ENCODE peak calls at places on chromosomes 2 and 18, in ten cellular contexts. One of them, this sample, is unnamed.

GRCh38 chr18:13227910-13228309 is 9.3 kb downstream of the LDLRAD4 start:
- DNase-seq in colonic mucosa: peak; percentile 10
- DNase-seq in adipocyte: no peak
- DNase-seq in psoas muscle: no peak
- DNase-seq in heart left ventricle: no peak
- DNase-seq in GM23248: no peak
- DNase-seq in GM23338: no peak
- DNase-seq in naive thymus-derived CD4-positive, alpha-beta T cell: no peak
- DNase-seq in cardiac muscle cell: no peak
- DNase-seq in SK-N-SH: no peak
- DNase-seq in this sample: no peak

GRCh38 chr2:47274054-47274779 is 119.1 kb upstream of the STPG4 start:
- DNase-seq in heart left ventricle: no peak
- DNase-seq in psoas muscle: no peak
- DNase-seq in colonic mucosa: no peak
- DNase-seq in cardiac muscle cell: no peak
- DNase-seq in GM23248: peak; percentile 68
- DNase-seq in naive thymus-derived CD4-positive, alpha-beta T cell: no peak
- DNase-seq in GM23338: no peak
- DNase-seq in SK-N-SH: no peak
- DNase-seq in adipocyte: peak; percentile 60
- DNase-seq in this sample: peak; percentile 43

GRCh38 chr2:37869756-37870155 is 55.3 kb upstream of the RMDN2 start:
- DNase-seq in GM23248: peak; percentile 92
- DNase-seq in GM23338: no peak
- DNase-seq in heart left ventricle: no peak
- DNase-seq in SK-N-SH: no peak
- DNase-seq in colonic mucosa: no peak
- DNase-seq in naive thymus-derived CD4-positive, alpha-beta T cell: no peak
- DNase-seq in cardiac muscle cell: no peak
- DNase-seq in adipocyte: no peak
- DNase-seq in psoas muscle: no peak
- DNase-seq in this sample: no peak

GRCh38 chr2:39696838-39697237 is 31.1 kb downstream of the TMEM178A start:
- DNase-seq in SK-N-SH: peak; percentile 28
- DNase-seq in GM23338: no peak
- DNase-seq in colonic mucosa: no peak
- DNase-seq in heart left ventricle: no peak
- DNase-seq in adipocyte: peak; percentile 80
- DNase-seq in naive thymus-derived CD4-positive, alpha-beta T cell: no peak
- DNase-seq in psoas muscle: no peak
- DNase-seq in GM23248: peak; percentile 70
- DNase-seq in cardiac muscle cell: no peak
- DNase-seq in this sample: peak; percentile 74

GRCh38 chr2:154589514-154589913 is 109.0 kb upstream of the KCNJ3 start:
- DNase-seq in heart left ventricle: no peak
- DNase-seq in cardiac muscle cell: no peak
- DNase-seq in psoas muscle: no peak
- DNase-seq in SK-N-SH: no peak
- DNase-seq in naive thymus-derived CD4-positive, alpha-beta T cell: no peak
- DNase-seq in GM23338: peak; percentile 83
- DNase-seq in adipocyte: no peak
- DNase-seq in GM23248: no peak
- DNase-seq in colonic mucosa: no peak
- DNase-seq in this sample: no peak

GRCh38 chr2:127161176-127162136 is 54.5 kb upstream of the BIN1 start:
- DNase-seq in cardiac muscle cell: no peak
- DNase-seq in adipocyte: no peak
- DNase-seq in naive thymus-derived CD4-positive, alpha-beta T cell: no peak
- DNase-seq in colonic mucosa: no peak
- DNase-seq in SK-N-SH: no peak
- DNase-seq in GM23338: no peak
- DNase-seq in psoas muscle: no peak
- DNase-seq in GM23248: no peak
- DNase-seq in heart left ventricle: no peak
- DNase-seq in this sample: no peak

GRCh38 chr18:35618703-35619102 is 37.2 kb downstream of the GALNT1 start:
- DNase-seq in psoas muscle: no peak
- DNase-seq in cardiac muscle cell: peak; percentile 15
- DNase-seq in naive thymus-derived CD4-positive, alpha-beta T cell: no peak
- DNase-seq in GM23248: no peak
- DNase-seq in colonic mucosa: no peak
- DNase-seq in SK-N-SH: no peak
- DNase-seq in GM23338: peak; percentile 47
- DNase-seq in heart left ventricle: no peak
- DNase-seq in adipocyte: peak; percentile 5
- DNase-seq in this sample: no peak

GRCh38 chr2:16662440-16662839 is 3.2 kb downstream of the CYRIA start:
- DNase-seq in psoas muscle: peak; percentile 79
- DNase-seq in SK-N-SH: no peak
- DNase-seq in colonic mucosa: peak; percentile 35
- DNase-seq in GM23338: no peak
- DNase-seq in GM23248: no peak
- DNase-seq in cardiac muscle cell: no peak
- DNase-seq in heart left ventricle: peak; percentile 60
- DNase-seq in naive thymus-derived CD4-positive, alpha-beta T cell: no peak
- DNase-seq in adipocyte: no peak
- DNase-seq in this sample: peak; percentile 89

DNA sequence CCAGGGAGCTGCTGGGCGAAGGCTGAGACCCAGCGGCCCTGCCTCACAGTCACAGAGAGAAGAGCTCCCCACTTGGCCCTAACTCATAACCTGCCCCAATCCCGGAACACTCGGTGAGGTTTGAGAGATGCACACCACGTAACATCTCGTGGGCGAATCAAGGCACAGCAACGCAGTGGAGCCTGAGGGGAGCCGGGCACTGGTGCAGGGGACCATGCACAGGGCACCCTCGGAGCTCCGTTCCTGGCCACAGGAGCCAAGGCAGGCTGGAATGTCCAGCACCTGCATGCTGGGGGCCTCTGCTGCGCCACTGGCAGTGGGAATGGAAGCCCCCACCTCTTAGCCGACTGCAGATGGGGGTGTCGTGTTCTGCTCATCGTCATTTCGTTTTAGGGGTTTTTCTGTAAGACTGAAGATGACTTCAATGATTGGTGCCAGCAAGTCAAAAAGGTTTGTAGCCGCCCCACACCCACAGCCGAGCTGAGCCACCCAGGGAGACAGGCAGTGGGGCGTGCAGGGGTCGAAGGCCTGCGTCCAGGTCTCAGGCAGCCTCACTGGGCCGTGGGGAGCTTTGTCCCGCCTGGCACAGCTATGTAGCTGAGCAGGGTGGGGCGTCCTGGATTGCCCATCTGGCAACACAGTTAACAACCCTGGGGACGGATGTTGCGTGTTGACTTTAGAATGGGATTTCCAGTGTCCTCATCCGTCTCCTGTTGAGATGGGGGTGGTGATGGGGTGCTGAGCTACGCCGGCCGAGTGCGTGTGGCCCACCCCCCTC is 16.1 kb downstream of the DTYMK start:
- DNase-seq in GM23338: no peak
- DNase-seq in psoas muscle: no peak
- DNase-seq in naive thymus-derived CD4-positive, alpha-beta T cell: no peak
- DNase-seq in GM23248: no peak
- DNase-seq in heart left ventricle: no peak
- DNase-seq in adipocyte: no peak
- DNase-seq in SK-N-SH: no peak
- DNase-seq in cardiac muscle cell: no peak
- DNase-seq in colonic mucosa: no peak
- DNase-seq in this sample: no peak
- H3K36me3 ChIP-seq in GM23338: peaks cover 4% of the 10 kb centered on the region
- H3K36me3 ChIP-seq in psoas muscle: peaks cover 76% of the 10 kb centered on the region
- H3K36me3 ChIP-seq in naive thymus-derived CD4-positive, alpha-beta T cell: peaks cover 77% of the 10 kb centered on the region
- H3K36me3 ChIP-seq in GM23248: no peaks in the 10 kb centered on the region
- H3K36me3 ChIP-seq in heart left ventricle: no peaks in the 10 kb centered on the region
- H3K36me3 ChIP-seq in adipocyte: peaks cover 57% of the 10 kb centered on the region
- H3K36me3 ChIP-seq in SK-N-SH: peaks cover 9% of the 10 kb centered on the region
- H3K36me3 ChIP-seq in cardiac muscle cell: peaks cover 6% of the 10 kb centered on the region
- H3K36me3 ChIP-seq in colonic mucosa: peaks cover 9% of the 10 kb centered on the region
- H3K36me3 ChIP-seq in this sample: peaks cover 31% of the 10 kb centered on the region

DNA sequence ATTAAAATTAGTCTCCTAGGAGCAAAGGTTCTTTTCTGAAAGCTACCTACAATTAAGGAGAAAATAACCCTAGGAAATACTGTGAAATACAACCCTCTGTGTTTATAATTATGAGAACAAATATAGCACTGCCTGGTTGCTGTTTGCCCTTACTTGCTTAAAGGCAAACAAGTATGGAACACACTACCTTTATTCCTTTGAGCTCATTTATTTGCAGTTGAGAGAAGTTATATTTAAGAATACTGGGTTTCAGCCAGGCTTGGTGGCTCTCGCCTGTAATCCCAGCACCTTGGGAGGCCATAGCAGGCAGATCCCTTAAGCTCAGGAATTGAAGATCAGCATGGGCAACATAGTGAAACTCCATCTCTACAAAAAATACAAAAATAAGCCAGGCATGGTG is 23.1 kb upstream of the IAH1 start:
- DNase-seq in GM23248: no peak
- DNase-seq in adipocyte: no peak
- DNase-seq in naive thymus-derived CD4-positive, alpha-beta T cell: no peak
- DNase-seq in cardiac muscle cell: no peak
- DNase-seq in GM23338: no peak
- DNase-seq in heart left ventricle: no peak
- DNase-seq in psoas muscle: no peak
- DNase-seq in colonic mucosa: no peak
- DNase-seq in SK-N-SH: no peak
- DNase-seq in this sample: no peak
- H3K36me3 ChIP-seq in GM23248: peaks cover 17% of the 10 kb centered on the region
- H3K36me3 ChIP-seq in adipocyte: peaks cover 66% of the 10 kb centered on the region
- H3K36me3 ChIP-seq in naive thymus-derived CD4-positive, alpha-beta T cell: peaks cover 39% of the 10 kb centered on the region
- H3K36me3 ChIP-seq in cardiac muscle cell: peaks cover 45% of the 10 kb centered on the region
- H3K36me3 ChIP-seq in GM23338: peaks cover 42% of the 10 kb centered on the region
- H3K36me3 ChIP-seq in heart left ventricle: no peaks in the 10 kb centered on the region
- H3K36me3 ChIP-seq in psoas muscle: peaks cover 84% of the 10 kb centered on the region
- H3K36me3 ChIP-seq in colonic mucosa: peaks cover 4% of the 10 kb centered on the region
- H3K36me3 ChIP-seq in SK-N-SH: peaks cover 69% of the 10 kb centered on the region
- H3K36me3 ChIP-seq in this sample: peaks cover 21% of the 10 kb centered on the region

DNA sequence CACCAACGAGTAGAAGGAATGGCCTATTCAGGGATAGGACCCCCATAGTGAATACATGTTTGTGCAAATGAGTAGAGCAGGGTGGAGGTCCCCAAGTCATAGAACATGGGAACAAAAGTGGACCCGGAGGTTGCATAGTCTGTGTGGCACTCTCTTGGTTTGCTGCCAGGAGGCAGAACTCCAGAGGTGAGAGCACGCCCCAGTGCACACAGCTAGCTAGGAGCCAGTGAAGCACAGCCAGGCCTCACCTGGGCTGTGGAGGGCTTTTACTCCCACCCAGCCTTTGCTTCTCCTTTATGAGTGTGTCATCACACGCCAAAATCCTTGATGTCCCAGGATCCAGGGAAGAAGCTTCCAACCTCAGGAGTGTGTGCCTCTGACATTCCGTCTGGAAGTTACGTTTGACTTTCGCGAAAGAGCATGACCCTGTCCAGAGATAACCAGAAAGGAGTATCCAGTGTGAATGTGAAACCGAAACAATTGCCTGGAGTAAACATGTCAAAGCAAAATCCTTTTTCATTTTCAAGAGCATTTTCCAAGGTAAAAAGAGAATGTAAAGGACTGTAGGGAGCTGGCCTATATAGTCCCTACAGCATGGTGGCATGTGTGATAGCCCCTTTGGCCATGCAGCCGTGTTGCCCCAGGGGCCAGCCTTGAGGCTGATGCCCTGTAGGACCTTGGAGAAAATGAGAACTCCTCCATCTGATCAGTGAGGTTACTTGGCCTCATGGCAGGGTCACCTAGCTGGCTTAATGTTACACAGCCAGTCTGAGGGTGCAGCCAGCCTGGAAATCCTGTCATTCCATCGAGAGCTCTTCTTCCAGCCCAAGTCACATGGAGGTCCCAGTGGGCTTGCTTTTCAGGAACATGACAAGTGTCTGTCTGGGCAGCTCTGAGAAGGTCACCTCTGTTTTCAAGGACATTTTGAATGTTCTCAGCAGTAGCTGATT is 8.8 kb downstream of the TRIB2 start:
- DNase-seq in naive thymus-derived CD4-positive, alpha-beta T cell: no peak
- DNase-seq in heart left ventricle: peak; percentile 53
- DNase-seq in GM23248: no peak
- DNase-seq in colonic mucosa: no peak
- DNase-seq in SK-N-SH: no peak
- DNase-seq in adipocyte: no peak
- DNase-seq in cardiac muscle cell: no peak
- DNase-seq in GM23338: no peak
- DNase-seq in psoas muscle: no peak
- DNase-seq in this sample: no peak
- H3K36me3 ChIP-seq in naive thymus-derived CD4-positive, alpha-beta T cell: peaks cover 61% of the 10 kb centered on the region
- H3K36me3 ChIP-seq in heart left ventricle: no peaks in the 10 kb centered on the region
- H3K36me3 ChIP-seq in GM23248: peaks cover 52% of the 10 kb centered on the region
- H3K36me3 ChIP-seq in colonic mucosa: no peaks in the 10 kb centered on the region
- H3K36me3 ChIP-seq in SK-N-SH: peaks cover 85% of the 10 kb centered on the region
- H3K36me3 ChIP-seq in adipocyte: peaks cover 67% of the 10 kb centered on the region
- H3K36me3 ChIP-seq in cardiac muscle cell: peaks cover 29% of the 10 kb centered on the region
- H3K36me3 ChIP-seq in GM23338: peaks cover 38% of the 10 kb centered on the region
- H3K36me3 ChIP-seq in psoas muscle: peaks cover 59% of the 10 kb centered on the region
- H3K36me3 ChIP-seq in this sample: peaks cover 36% of the 10 kb centered on the region

GRCh38 chr2:9408641-9409151 is 14.6 kb downstream of the ITGB1BP1 start:
- DNase-seq in heart left ventricle: no peak
- DNase-seq in psoas muscle: no peak
- DNase-seq in colonic mucosa: no peak
- DNase-seq in adipocyte: no peak
- DNase-seq in SK-N-SH: no peak
- DNase-seq in naive thymus-derived CD4-positive, alpha-beta T cell: no peak
- DNase-seq in GM23338: no peak
- DNase-seq in cardiac muscle cell: no peak
- DNase-seq in GM23248: no peak
- DNase-seq in this sample: no peak

GRCh38 chr2:9406529-9407362 is 16.6 kb downstream of the ITGB1BP1 start:
- DNase-seq in SK-N-SH: no peak
- DNase-seq in GM23338: no peak
- DNase-seq in naive thymus-derived CD4-positive, alpha-beta T cell: no peak
- DNase-seq in adipocyte: no peak
- DNase-seq in colonic mucosa: no peak
- DNase-seq in GM23248: no peak
- DNase-seq in psoas muscle: no peak
- DNase-seq in heart left ventricle: no peak
- DNase-seq in cardiac muscle cell: no peak
- DNase-seq in this sample: no peak

GRCh38 chr2:9405636-9406035 is 17.7 kb downstream of the ITGB1BP1 start:
- DNase-seq in GM23248: peak; percentile 41
- DNase-seq in naive thymus-derived CD4-positive, alpha-beta T cell: no peak
- DNase-seq in GM23338: no peak
- DNase-seq in heart left ventricle: no peak
- DNase-seq in cardiac muscle cell: no peak
- DNase-seq in SK-N-SH: no peak
- DNase-seq in colonic mucosa: no peak
- DNase-seq in adipocyte: peak; percentile 26
- DNase-seq in psoas muscle: no peak
- DNase-seq in this sample: no peak

GRCh38 chr2:9410108-9410507 is 13.2 kb downstream of the ITGB1BP1 start:
- DNase-seq in GM23338: no peak
- DNase-seq in GM23248: no peak
- DNase-seq in SK-N-SH: no peak
- DNase-seq in psoas muscle: no peak
- DNase-seq in naive thymus-derived CD4-positive, alpha-beta T cell: no peak
- DNase-seq in cardiac muscle cell: no peak
- DNase-seq in adipocyte: no peak
- DNase-seq in heart left ventricle: no peak
- DNase-seq in colonic mucosa: no peak
- DNase-seq in this sample: no peak

DNA sequence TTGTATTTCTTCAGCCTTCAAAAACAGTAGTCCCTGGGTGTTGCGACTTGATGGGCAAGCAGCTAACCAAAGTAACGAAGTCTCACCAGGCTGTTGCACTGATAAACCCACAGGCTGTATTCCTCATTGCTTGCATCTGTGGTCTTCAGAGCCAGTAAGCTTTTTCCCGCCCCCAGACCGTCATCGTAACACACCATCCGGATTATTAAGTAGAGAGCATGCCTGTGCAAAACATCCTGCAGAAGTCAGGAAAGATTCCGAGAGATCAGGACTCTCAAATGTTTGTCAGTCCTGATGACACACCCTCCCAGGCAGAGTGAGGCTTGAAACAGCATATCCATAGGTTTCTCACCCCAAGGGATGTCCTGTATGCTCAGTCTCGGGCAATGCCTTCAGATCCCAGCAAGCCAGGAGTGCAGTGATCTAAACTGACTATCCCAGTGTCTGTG is 15.9 kb downstream of the ITGB1BP1 start:
- DNase-seq in SK-N-SH: no peak
- DNase-seq in GM23248: no peak
- DNase-seq in adipocyte: no peak
- DNase-seq in GM23338: no peak
- DNase-seq in cardiac muscle cell: no peak
- DNase-seq in heart left ventricle: no peak
- DNase-seq in naive thymus-derived CD4-positive, alpha-beta T cell: no peak
- DNase-seq in psoas muscle: no peak
- DNase-seq in colonic mucosa: no peak
- DNase-seq in this sample: no peak
- H3K36me3 ChIP-seq in SK-N-SH: peaks cover 66% of the 10 kb centered on the region
- H3K36me3 ChIP-seq in GM23248: peaks cover 66% of the 10 kb centered on the region
- H3K36me3 ChIP-seq in adipocyte: peaks cover 55% of the 10 kb centered on the region
- H3K36me3 ChIP-seq in GM23338: no peaks in the 10 kb centered on the region
- H3K36me3 ChIP-seq in cardiac muscle cell: peaks cover 6% of the 10 kb centered on the region
- H3K36me3 ChIP-seq in heart left ventricle: no peaks in the 10 kb centered on the region
- H3K36me3 ChIP-seq in naive thymus-derived CD4-positive, alpha-beta T cell: peaks cover 34% of the 10 kb centered on the region
- H3K36me3 ChIP-seq in psoas muscle: peaks cover 87% of the 10 kb centered on the region
- H3K36me3 ChIP-seq in colonic mucosa: no peaks in the 10 kb centered on the region
- H3K36me3 ChIP-seq in this sample: peaks cover 59% of the 10 kb centered on the region

This sample was measured in brain microvascular endothelial cell.